ENCODE peak calls at places on chromosomes 5 and 9, in six cellular contexts. L is amniotic stem cell; V is A673; Q is left lobe of liver; Z is CD4-positive, alpha-beta T cell; O is HT1080. I is an unnamed sample.

GRCh38 chr5:71637133-71637532 is 50.0 kb downstream of the MCCC2 start:
- DNase-seq in O (no peak), Q (no peak), L (no peak), V (no peak), Z (no peak), I (no peak)

GRCh38 chr5:163436515-163436914 is 880 bp upstream of the CCNG1 start:
- DNase-seq in L (no peak), O (no peak), V (no peak), Z (no peak), Q (no peak), I (no peak)

GRCh38 chr9:128750926-128751595 is 20.7 kb downstream of the ZER1 start:
- DNase-seq in Q (no peak), O (no peak), V (no peak), L (no peak), Z (no peak), I (no peak)

GRCh38 chr9:14153310-14153720 is 160.6 kb downstream of the NFIB start:
- DNase-seq in Z (no peak), O (no peak), V (no peak), L (no peak), Q (no peak), I (no peak)

GRCh38 chr9:14992025-14992424 is 81.8 kb upstream of the FREM1 start:
- DNase-seq in L (no peak), V (peak; percentile 42), Z (no peak), O (peak; percentile 52), Q (no peak), I (no peak)

GRCh38 chr5:141681695-141682641 is at the start of gene ARAP3:
- DNase-seq in V (no peak), Z (peak; percentile 35), O (peak; percentile 78), Q (peak; percentile 86), L (peak; percentile 57), I (no peak)

GRCh38 chr5:139574641-139575312 is 13.6 kb downstream of the UBE2D2 start:
- DNase-seq in O (peak; percentile 40), Q (peak; percentile 10), Z (no peak), V (peak; percentile 57), L (no peak), I (no peak)

GRCh38 chr9:84456526-84456925 is 116.0 kb upstream of the SLC28A3 start:
- DNase-seq in V (no peak), Q (no peak), L (no peak), O (no peak), Z (no peak), I (no peak)

GRCh38 chr9:116520218-116520617 is 166.9 kb upstream of the TRIM32 start:
- DNase-seq in O (no peak), Q (no peak), L (no peak), V (no peak), Z (no peak), I (no peak)

GRCh38 chr9:85142461-85143401 is 473.2 kb downstream of the NTRK2 start:
- DNase-seq in L (no peak), Z (no peak), Q (no peak), O (peak; percentile 28), V (peak; percentile 33), I (no peak)

GRCh38 chr9:134560654-134561053 is 80.9 kb upstream of the COL5A1 start:
- DNase-seq in O (no peak), V (no peak), Z (no peak), L (no peak), Q (peak; percentile 12), I (peak; percentile 10)

GRCh38 chr5:7068156-7068555 is 327.8 kb upstream of the ADCY2 start:
- DNase-seq in Z (no peak), Q (no peak), O (no peak), L (no peak), V (no peak), I (no peak)

GRCh38 chr5:11904270-11904906 is at the start of gene CTNND2:
- DNase-seq in Q (peak; percentile 45), Z (no peak), V (peak; percentile 39), O (no peak), L (no peak), I (no peak)

GRCh38 chr5:19960451-19960850 is 27.5 kb downstream of the CDH18 start:
- DNase-seq in V (no peak), L (no peak), Q (no peak), O (no peak), Z (no peak), I (no peak)

GRCh38 chr9:38662763-38663593 is 42.6 kb upstream of the ANKRD18A start:
- DNase-seq in Z (no peak), O (no peak), V (peak; percentile 29), Q (no peak), L (no peak), I (no peak)

GRCh38 chr9:20620658-20621552 is 1.4 kb downstream of the MLLT3 start:
- DNase-seq in O (no peak), L (no peak), Z (peak; percentile 56), V (no peak), Q (peak; percentile 48), I (no peak)

GRCh38 chr5:147410496-147411395 is 99.1 kb downstream of the DPYSL3 start:
- DNase-seq in Z (no peak), V (no peak), O (no peak), L (no peak), Q (no peak), I (no peak)

GRCh38 chr5:103461223-103461622 is 101.4 kb downstream of the NUDT12 start:
- DNase-seq in L (no peak), Q (no peak), Z (no peak), O (peak; percentile 94), V (no peak), I (no peak)

GRCh38 chr5:139385061-139385889 is 2.2 kb upstream of the SLC23A1 start:
- DNase-seq in O (peak; percentile 71), L (no peak), V (no peak), Z (no peak), Q (no peak), I (no peak)

GRCh38 chr5:151475378-151475777 is 28.0 kb downstream of the SLC36A1 start:
- DNase-seq in L (no peak), Z (no peak), O (no peak), V (no peak), Q (no peak), I (no peak)

GRCh38 chr5:127229185-127229889 is 61.3 kb upstream of the MEGF10 start:
- DNase-seq in L (peak; percentile 2), V (peak; percentile 26), O (no peak), Z (peak; percentile 52), Q (peak; percentile 51), I (no peak)

GRCh38 chr9:86512929-86513328 is 158.7 kb upstream of the TUT7 start:
- DNase-seq in V (no peak), Q (no peak), L (no peak), O (no peak), Z (no peak), I (no peak)

GRCh38 chr5:77644443-77645157 is 6.1 kb upstream of the OTP start:
- DNase-seq in V (no peak), Q (no peak), L (no peak), O (no peak), Z (no peak), I (no peak)

GRCh38 chr9:1050125-1050895 is at the start of gene DMRT2:
- DNase-seq in L (no peak), Q (peak; percentile 79), V (peak; percentile 63), O (no peak), Z (no peak), I (no peak)

GRCh38 chr5:150068961-150069618 is 17.3 kb downstream of the CSF1R start:
- DNase-seq in V (no peak), Z (no peak), O (no peak), Q (no peak), L (no peak), I (no peak)

GRCh38 chr9:34601883-34602570 is 9.9 kb downstream of the RPP25L start:
- DNase-seq in L (no peak), V (no peak), Q (no peak), O (no peak), Z (no peak), I (no peak)

GRCh38 chr5:115325291-115326019 is 29.0 kb upstream of the CCDC112 start:
- DNase-seq in L (no peak), Z (no peak), O (no peak), V (no peak), Q (no peak), I (no peak)

GRCh38 chr9:91126761-91127420 is 234.8 kb downstream of the AUH start:
- DNase-seq in V (no peak), L (no peak), O (no peak), Z (no peak), Q (no peak), I (no peak)

GRCh38 chr5:135059000-135059923 is 25.2 kb upstream of the PITX1 start:
- DNase-seq in V (no peak), L (no peak), O (no peak), Z (no peak), Q (no peak), I (no peak)

GRCh38 chr5:58922392-58923171 is 339.7 kb downstream of the RAB3C start:
- DNase-seq in Q (no peak), L (no peak), O (no peak), V (no peak), Z (no peak), I (no peak)